ENCODE peak calls at places on chromosome 11, in six cellular contexts. One of them, this sample, is unnamed.

GRCh38 chr11:60985991-60986915 is 14.8 kb downstream of the CD6 start:
- DNase-seq in hypothalamus: no peak
- DNase-seq in head of caudate nucleus: no peak
- DNase-seq in CD4-positive, alpha-beta memory T cell: peak
- DNase-seq in stimulated activated CD4-positive, alpha-beta T cell treated with anti-CD3 and anti-CD28 coated beads, Interleukin-2, amount 100 ng/mL, for 48 hours: peak
- DNase-seq in testis: no peak
- DNase-seq in this sample: no peak

GRCh38 chr11:65058419-65059054 is at the start of gene NAALADL1:
- DNase-seq in testis: no peak
- DNase-seq in CD4-positive, alpha-beta memory T cell: no peak
- DNase-seq in hypothalamus: no peak
- DNase-seq in stimulated activated CD4-positive, alpha-beta T cell treated with anti-CD3 and anti-CD28 coated beads, Interleukin-2, amount 100 ng/mL, for 48 hours: no peak
- DNase-seq in head of caudate nucleus: no peak
- DNase-seq in this sample: no peak

GRCh38 chr11:13304655-13305340 is 27.2 kb downstream of the BMAL1 start:
- DNase-seq in hypothalamus: no peak
- DNase-seq in stimulated activated CD4-positive, alpha-beta T cell treated with anti-CD3 and anti-CD28 coated beads, Interleukin-2, amount 100 ng/mL, for 48 hours: no peak
- DNase-seq in testis: no peak
- DNase-seq in head of caudate nucleus: no peak
- DNase-seq in CD4-positive, alpha-beta memory T cell: no peak
- DNase-seq in this sample: no peak

GRCh38 chr11:62588966-62589637 is 2.2 kb downstream of the TUT1 start:
- DNase-seq in testis: no peak
- DNase-seq in hypothalamus: no peak
- DNase-seq in CD4-positive, alpha-beta memory T cell: no peak
- DNase-seq in stimulated activated CD4-positive, alpha-beta T cell treated with anti-CD3 and anti-CD28 coated beads, Interleukin-2, amount 100 ng/mL, for 48 hours: no peak
- DNase-seq in head of caudate nucleus: peak
- DNase-seq in this sample: no peak

GRCh38 chr11:123129920-123130319 is 65.1 kb downstream of the CLMP start:
- DNase-seq in testis: no peak
- DNase-seq in head of caudate nucleus: no peak
- DNase-seq in CD4-positive, alpha-beta memory T cell: no peak
- DNase-seq in stimulated activated CD4-positive, alpha-beta T cell treated with anti-CD3 and anti-CD28 coated beads, Interleukin-2, amount 100 ng/mL, for 48 hours: no peak
- DNase-seq in hypothalamus: no peak
- DNase-seq in this sample: no peak

GRCh38 chr11:125941606-125942275 is 4.1 kb upstream of the VSIG10L2 start:
- DNase-seq in stimulated activated CD4-positive, alpha-beta T cell treated with anti-CD3 and anti-CD28 coated beads, Interleukin-2, amount 100 ng/mL, for 48 hours: peak
- DNase-seq in CD4-positive, alpha-beta memory T cell: no peak
- DNase-seq in testis: peak
- DNase-seq in hypothalamus: peak
- DNase-seq in head of caudate nucleus: peak
- DNase-seq in this sample: peak

GRCh38 chr11:119673389-119674336 is 55.3 kb downstream of the NECTIN1 start:
- DNase-seq in testis: peak
- DNase-seq in head of caudate nucleus: no peak
- DNase-seq in hypothalamus: no peak
- DNase-seq in CD4-positive, alpha-beta memory T cell: no peak
- DNase-seq in stimulated activated CD4-positive, alpha-beta T cell treated with anti-CD3 and anti-CD28 coated beads, Interleukin-2, amount 100 ng/mL, for 48 hours: peak
- DNase-seq in this sample: no peak

GRCh38 chr11:7648264-7648663 is 25.0 kb downstream of the CYB5R2 start:
- DNase-seq in stimulated activated CD4-positive, alpha-beta T cell treated with anti-CD3 and anti-CD28 coated beads, Interleukin-2, amount 100 ng/mL, for 48 hours: no peak
- DNase-seq in CD4-positive, alpha-beta memory T cell: no peak
- DNase-seq in testis: no peak
- DNase-seq in hypothalamus: no peak
- DNase-seq in head of caudate nucleus: no peak
- DNase-seq in this sample: no peak

GRCh38 chr11:68118753-68119448 is 2.3 kb downstream of the CHKA start:
- DNase-seq in CD4-positive, alpha-beta memory T cell: no peak
- DNase-seq in stimulated activated CD4-positive, alpha-beta T cell treated with anti-CD3 and anti-CD28 coated beads, Interleukin-2, amount 100 ng/mL, for 48 hours: no peak
- DNase-seq in testis: no peak
- DNase-seq in head of caudate nucleus: no peak
- DNase-seq in hypothalamus: no peak
- DNase-seq in this sample: no peak

GRCh38 chr11:134652586-134653255 is 240.7 kb upstream of the B3GAT1 start:
- DNase-seq in hypothalamus: no peak
- DNase-seq in head of caudate nucleus: no peak
- DNase-seq in testis: no peak
- DNase-seq in CD4-positive, alpha-beta memory T cell: no peak
- DNase-seq in stimulated activated CD4-positive, alpha-beta T cell treated with anti-CD3 and anti-CD28 coated beads, Interleukin-2, amount 100 ng/mL, for 48 hours: no peak
- DNase-seq in this sample: no peak

GRCh38 chr11:113675003-113675471 is 31.1 kb downstream of the TMPRSS5 start:
- DNase-seq in hypothalamus: no peak
- DNase-seq in head of caudate nucleus: no peak
- DNase-seq in stimulated activated CD4-positive, alpha-beta T cell treated with anti-CD3 and anti-CD28 coated beads, Interleukin-2, amount 100 ng/mL, for 48 hours: no peak
- DNase-seq in testis: no peak
- DNase-seq in CD4-positive, alpha-beta memory T cell: no peak
- DNase-seq in this sample: no peak

This sample was measured in ovary.